ENCODE peak calls at places on chromosomes 7 and 10, in eight cellular contexts. One of them, this sample, is unnamed.

GRCh38 chr7:26490631-26491624 is 199.3 kb downstream of the SNX10 start:
- DNase-seq in AG10803: no peak
- DNase-seq in MM.1S: no peak
- DNase-seq in AG04449: no peak
- DNase-seq in mesothelial cell of epicardium: no peak
- DNase-seq in BJ: no peak
- DNase-seq in foreskin keratinocyte: peak; percentile 98
- DNase-seq in pancreas: no peak
- DNase-seq in this sample: no peak

GRCh38 chr10:23362069-23362830 is 17.7 kb upstream of the C10orf67 start:
- DNase-seq in AG10803: no peak
- DNase-seq in MM.1S: no peak
- DNase-seq in AG04449: no peak
- DNase-seq in mesothelial cell of epicardium: no peak
- DNase-seq in BJ: no peak
- DNase-seq in foreskin keratinocyte: no peak
- DNase-seq in pancreas: no peak
- DNase-seq in this sample: no peak

GRCh38 chr7:10075866-10076265 is 897.8 kb upstream of the PHF14 start:
- DNase-seq in AG10803: no peak
- DNase-seq in MM.1S: no peak
- DNase-seq in AG04449: no peak
- DNase-seq in mesothelial cell of epicardium: no peak
- DNase-seq in BJ: no peak
- DNase-seq in foreskin keratinocyte: no peak
- DNase-seq in pancreas: no peak
- DNase-seq in this sample: no peak

GRCh38 chr7:123372368-123372767 is 162.0 kb downstream of the IQUB start:
- DNase-seq in AG10803: no peak
- DNase-seq in MM.1S: no peak
- DNase-seq in AG04449: no peak
- DNase-seq in mesothelial cell of epicardium: no peak
- DNase-seq in BJ: no peak
- DNase-seq in foreskin keratinocyte: peak; percentile 3
- DNase-seq in pancreas: no peak
- DNase-seq in this sample: no peak

GRCh38 chr10:103690281-103690680 is 165.1 kb downstream of the SH3PXD2A start:
- DNase-seq in AG10803: no peak
- DNase-seq in MM.1S: no peak
- DNase-seq in AG04449: no peak
- DNase-seq in mesothelial cell of epicardium: no peak
- DNase-seq in BJ: no peak
- DNase-seq in foreskin keratinocyte: no peak
- DNase-seq in pancreas: no peak
- DNase-seq in this sample: no peak

GRCh38 chr7:2924866-2925840 is 81.0 kb upstream of the GNA12 start:
- DNase-seq in AG10803: no peak
- DNase-seq in MM.1S: no peak
- DNase-seq in AG04449: no peak
- DNase-seq in mesothelial cell of epicardium: no peak
- DNase-seq in BJ: no peak
- DNase-seq in foreskin keratinocyte: no peak
- DNase-seq in pancreas: no peak
- DNase-seq in this sample: no peak

GRCh38 chr10:14608381-14609001 is 166.2 kb downstream of the FAM107B start:
- DNase-seq in AG10803: no peak
- DNase-seq in MM.1S: peak; percentile 6
- DNase-seq in AG04449: no peak
- DNase-seq in mesothelial cell of epicardium: no peak
- DNase-seq in BJ: no peak
- DNase-seq in foreskin keratinocyte: no peak
- DNase-seq in pancreas: no peak
- DNase-seq in this sample: peak; percentile 88

GRCh38 chr10:75552171-75552570 is 120.7 kb downstream of the LRMDA start:
- DNase-seq in AG10803: no peak
- DNase-seq in MM.1S: no peak
- DNase-seq in AG04449: no peak
- DNase-seq in mesothelial cell of epicardium: no peak
- DNase-seq in BJ: no peak
- DNase-seq in foreskin keratinocyte: no peak
- DNase-seq in pancreas: no peak
- DNase-seq in this sample: no peak

GRCh38 chr10:48907730-48908129 is 31.9 kb downstream of the LRRC18 start:
- DNase-seq in AG10803: no peak
- DNase-seq in MM.1S: no peak
- DNase-seq in AG04449: no peak
- DNase-seq in mesothelial cell of epicardium: no peak
- DNase-seq in BJ: no peak
- DNase-seq in foreskin keratinocyte: no peak
- DNase-seq in pancreas: no peak
- DNase-seq in this sample: no peak

GRCh38 chr10:133242611-133243356 is 5.1 kb downstream of the VENTX start:
- DNase-seq in AG10803: peak; percentile 24
- DNase-seq in MM.1S: no peak
- DNase-seq in AG04449: no peak
- DNase-seq in mesothelial cell of epicardium: no peak
- DNase-seq in BJ: no peak
- DNase-seq in foreskin keratinocyte: no peak
- DNase-seq in pancreas: no peak
- DNase-seq in this sample: no peak

GRCh38 chr7:129188372-129188891 is at the start of gene SMO:
- DNase-seq in AG10803: no peak
- DNase-seq in MM.1S: no peak
- DNase-seq in AG04449: no peak
- DNase-seq in mesothelial cell of epicardium: peak; percentile 77
- DNase-seq in BJ: no peak
- DNase-seq in foreskin keratinocyte: no peak
- DNase-seq in pancreas: peak; percentile 46
- DNase-seq in this sample: no peak

GRCh38 chr7:42138691-42139090 is 98.3 kb downstream of the GLI3 start:
- DNase-seq in AG10803: no peak
- DNase-seq in MM.1S: no peak
- DNase-seq in AG04449: no peak
- DNase-seq in mesothelial cell of epicardium: no peak
- DNase-seq in BJ: no peak
- DNase-seq in foreskin keratinocyte: no peak
- DNase-seq in pancreas: no peak
- DNase-seq in this sample: no peak

GRCh38 chr7:2399848-2400587 is 3.4 kb upstream of the CHST12 start:
- DNase-seq in AG10803: peak; percentile 98
- DNase-seq in MM.1S: peak; percentile 84
- DNase-seq in AG04449: peak; percentile 90
- DNase-seq in mesothelial cell of epicardium: peak; percentile 54
- DNase-seq in BJ: peak; percentile 81
- DNase-seq in foreskin keratinocyte: peak; percentile 77
- DNase-seq in pancreas: peak; percentile 80
- DNase-seq in this sample: peak; percentile 60

DNA sequence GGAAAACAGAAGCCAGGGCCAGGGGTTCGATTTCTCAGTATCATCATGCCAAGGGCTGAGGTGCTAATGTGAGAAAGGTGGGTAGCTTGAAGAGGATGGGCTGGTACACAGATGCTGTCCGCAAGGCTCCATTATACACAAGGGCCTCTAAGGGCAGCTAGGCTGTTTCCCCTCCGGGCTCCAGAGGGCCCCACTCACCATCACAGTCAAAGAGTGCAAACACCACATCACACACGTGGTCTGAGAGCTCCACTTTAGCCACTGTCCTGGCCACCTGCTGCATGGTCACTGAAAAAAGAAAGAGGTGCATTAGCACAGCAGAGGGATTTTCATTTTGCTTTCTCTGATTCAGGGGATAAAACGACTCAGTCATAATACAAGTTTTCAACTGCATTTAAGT is 20.9 kb upstream of the DNAJB12 start:
- DNase-seq in AG10803: no peak
- DNase-seq in MM.1S: peak; percentile 37
- DNase-seq in AG04449: no peak
- DNase-seq in mesothelial cell of epicardium: no peak
- DNase-seq in BJ: no peak
- DNase-seq in foreskin keratinocyte: no peak
- DNase-seq in pancreas: no peak
- DNase-seq in this sample: no peak
- TF ChIP-seq CTCF in AG10803: peak; percentile 23
- TF ChIP-seq CTCF in MM.1S: peak; percentile 10
- TF ChIP-seq CTCF in AG04449: peak; percentile 18
- TF ChIP-seq CTCF in mesothelial cell of epicardium: no peak
- TF ChIP-seq CTCF in BJ: peak; percentile 21
- TF ChIP-seq CTCF in foreskin keratinocyte: peak; percentile 13
- TF ChIP-seq CTCF in pancreas: no peak
- TF ChIP-seq CTCF in this sample: peak; percentile 36

GRCh38 chr7:7745258-7745657 is 26.9 kb upstream of the RPA3 start:
- DNase-seq in AG10803: no peak
- DNase-seq in MM.1S: no peak
- DNase-seq in AG04449: no peak
- DNase-seq in mesothelial cell of epicardium: no peak
- DNase-seq in BJ: no peak
- DNase-seq in foreskin keratinocyte: no peak
- DNase-seq in pancreas: no peak
- DNase-seq in this sample: no peak

GRCh38 chr7:7739718-7740355 is 21.4 kb upstream of the RPA3 start:
- DNase-seq in AG10803: no peak
- DNase-seq in MM.1S: peak; percentile 29
- DNase-seq in AG04449: no peak
- DNase-seq in mesothelial cell of epicardium: no peak
- DNase-seq in BJ: no peak
- DNase-seq in foreskin keratinocyte: no peak
- DNase-seq in pancreas: no peak
- DNase-seq in this sample: no peak

GRCh38 chr7:7738622-7739021 is 20.2 kb upstream of the RPA3 start:
- DNase-seq in AG10803: no peak
- DNase-seq in MM.1S: no peak
- DNase-seq in AG04449: no peak
- DNase-seq in mesothelial cell of epicardium: no peak
- DNase-seq in BJ: no peak
- DNase-seq in foreskin keratinocyte: no peak
- DNase-seq in pancreas: no peak
- DNase-seq in this sample: no peak

GRCh38 chr7:7739204-7739603 is 20.8 kb upstream of the RPA3 start:
- DNase-seq in AG10803: no peak
- DNase-seq in MM.1S: peak; percentile 73
- DNase-seq in AG04449: no peak
- DNase-seq in mesothelial cell of epicardium: no peak
- DNase-seq in BJ: no peak
- DNase-seq in foreskin keratinocyte: no peak
- DNase-seq in pancreas: no peak
- DNase-seq in this sample: no peak

GRCh38 chr7:7742223-7742622 is 23.8 kb upstream of the RPA3 start:
- DNase-seq in AG10803: no peak
- DNase-seq in MM.1S: no peak
- DNase-seq in AG04449: no peak
- DNase-seq in mesothelial cell of epicardium: no peak
- DNase-seq in BJ: no peak
- DNase-seq in foreskin keratinocyte: no peak
- DNase-seq in pancreas: no peak
- DNase-seq in this sample: no peak
- TF ChIP-seq CTCF in AG10803: no peak
- TF ChIP-seq CTCF in MM.1S: no peak
- TF ChIP-seq CTCF in AG04449: no peak
- TF ChIP-seq CTCF in mesothelial cell of epicardium: no peak
- TF ChIP-seq CTCF in BJ: no peak
- TF ChIP-seq CTCF in foreskin keratinocyte: no peak
- TF ChIP-seq CTCF in pancreas: no peak
- TF ChIP-seq CTCF in this sample: no peak

GRCh38 chr10:11354823-11355222 is 256.6 kb downstream of the USP6NL start:
- DNase-seq in AG10803: no peak
- DNase-seq in MM.1S: no peak
- DNase-seq in AG04449: no peak
- DNase-seq in mesothelial cell of epicardium: no peak
- DNase-seq in BJ: no peak
- DNase-seq in foreskin keratinocyte: no peak
- DNase-seq in pancreas: no peak
- DNase-seq in this sample: no peak

GRCh38 chr10:11358046-11358445 is 253.4 kb downstream of the USP6NL start:
- DNase-seq in AG10803: no peak
- DNase-seq in MM.1S: no peak
- DNase-seq in AG04449: no peak
- DNase-seq in mesothelial cell of epicardium: no peak
- DNase-seq in BJ: no peak
- DNase-seq in foreskin keratinocyte: no peak
- DNase-seq in pancreas: no peak
- DNase-seq in this sample: no peak

GRCh38 chr10:11357361-11357760 is 254.1 kb downstream of the USP6NL start:
- DNase-seq in AG10803: no peak
- DNase-seq in MM.1S: no peak
- DNase-seq in AG04449: no peak
- DNase-seq in mesothelial cell of epicardium: no peak
- DNase-seq in BJ: no peak
- DNase-seq in foreskin keratinocyte: no peak
- DNase-seq in pancreas: no peak
- DNase-seq in this sample: no peak

GRCh38 chr10:11353229-11353896 is 258.1 kb downstream of the USP6NL start:
- DNase-seq in AG10803: no peak
- DNase-seq in MM.1S: no peak
- DNase-seq in AG04449: no peak
- DNase-seq in mesothelial cell of epicardium: no peak
- DNase-seq in BJ: no peak
- DNase-seq in foreskin keratinocyte: no peak
- DNase-seq in pancreas: no peak
- DNase-seq in this sample: no peak

DNA sequence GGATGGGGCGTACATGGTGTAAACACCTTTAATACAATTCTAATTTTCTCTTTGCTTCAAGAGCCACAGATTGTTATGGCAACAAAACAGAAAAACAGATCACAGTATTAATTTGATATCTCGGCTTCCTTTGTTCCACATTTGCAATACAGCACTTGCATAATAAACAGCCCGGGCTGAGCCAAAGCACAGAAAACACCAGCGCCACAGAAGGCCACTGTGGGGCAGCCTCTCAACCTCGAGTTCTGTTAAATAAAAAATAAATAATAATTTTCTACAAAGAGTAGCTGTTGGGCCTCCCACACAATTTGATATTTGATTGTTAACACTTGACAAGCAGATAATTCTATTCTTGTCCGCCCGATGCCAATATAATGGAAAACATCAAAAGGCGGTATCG is 255.8 kb downstream of the USP6NL start:
- DNase-seq in AG10803: no peak
- DNase-seq in MM.1S: no peak
- DNase-seq in AG04449: no peak
- DNase-seq in mesothelial cell of epicardium: no peak
- DNase-seq in BJ: no peak
- DNase-seq in foreskin keratinocyte: no peak
- DNase-seq in pancreas: no peak
- DNase-seq in this sample: no peak
- TF ChIP-seq CTCF in AG10803: no peak
- TF ChIP-seq CTCF in MM.1S: no peak
- TF ChIP-seq CTCF in AG04449: no peak
- TF ChIP-seq CTCF in mesothelial cell of epicardium: no peak
- TF ChIP-seq CTCF in BJ: no peak
- TF ChIP-seq CTCF in foreskin keratinocyte: no peak
- TF ChIP-seq CTCF in pancreas: no peak
- TF ChIP-seq CTCF in this sample: no peak

GRCh38 chr10:114486938-114487814 is 82.9 kb upstream of the AFAP1L2 start:
- DNase-seq in AG10803: no peak
- DNase-seq in MM.1S: peak; percentile 32
- DNase-seq in AG04449: no peak
- DNase-seq in mesothelial cell of epicardium: no peak
- DNase-seq in BJ: no peak
- DNase-seq in foreskin keratinocyte: peak; percentile 81
- DNase-seq in pancreas: no peak
- DNase-seq in this sample: no peak
- TF ChIP-seq CTCF in AG10803: no peak
- TF ChIP-seq CTCF in MM.1S: peak; percentile 22
- TF ChIP-seq CTCF in AG04449: no peak
- TF ChIP-seq CTCF in mesothelial cell of epicardium: no peak
- TF ChIP-seq CTCF in BJ: no peak
- TF ChIP-seq CTCF in foreskin keratinocyte: peak; percentile 51
- TF ChIP-seq CTCF in pancreas: no peak
- TF ChIP-seq CTCF in this sample: peak; percentile 24